ENCODE peak calls at places on chromosomes 1 and 21, in five cellular contexts. P, E, V, K and A are unnamed samples.

GRCh38 chr1:176802316-176802715 is 339.3 kb downstream of the PAPPA2 start:
- DNase-seq in P (no peak), E (no peak), V (no peak), K (no peak), A (no peak)

GRCh38 chr21:24197956-24198355 is 1409.3 kb downstream of the MRPL39 start:
- DNase-seq in P (no peak), E (no peak), V (no peak), K (no peak), A (no peak)

GRCh38 chr21:43597052-43597451 is 62.2 kb downstream of the HSF2BP start:
- DNase-seq in P (no peak), E (no peak), V (no peak), K (no peak), A (no peak)

GRCh38 chr1:59150537-59151386 is 146.1 kb upstream of the FGGY start:
- DNase-seq in P (no peak), E (peak), V (no peak), K (no peak), A (no peak)

GRCh38 chr21:17105972-17106371 is 406.9 kb upstream of the CXADR start:
- DNase-seq in P (no peak), E (no peak), V (no peak), K (no peak), A (no peak)

GRCh38 chr1:4603317-4604110 is 50.9 kb upstream of the AJAP1 start:
- DNase-seq in P (no peak), E (no peak), V (no peak), K (no peak), A (peak)

GRCh38 chr1:25253911-25254310 is 6.7 kb upstream of the RSRP1 start:
- DNase-seq in P (no peak), E (no peak), V (no peak), K (no peak), A (no peak)

GRCh38 chr1:26168410-26169167 is at the start of gene C1orf232:
- DNase-seq in P (no peak), E (no peak), V (no peak), K (no peak), A (no peak)

GRCh38 chr21:26811031-26811430 is 34.2 kb downstream of the ADAMTS1 start:
- DNase-seq in P (no peak), E (no peak), V (no peak), K (no peak), A (no peak)